ENCODE peak calls at places on chromosomes 16 and 17, in seven cellular contexts. X, J, C, M, H, L and S are unnamed samples.

GRCh38 chr17:15971108-15971507 is 26.2 kb downstream of the ADORA2B start:
- DNase-seq in X (no peak), J (no peak), C (no peak), M (no peak), H (no peak), L (no peak), S (no peak)

GRCh38 chr16:87126403-87127025 is 190.7 kb downstream of the C16orf95 start:
- DNase-seq in X (peak), J (no peak), C (no peak), M (no peak), H (no peak), L (no peak), S (no peak)

GRCh38 chr16:34078697-34079096 is 619.3 kb downstream of the TP53TG3F start:
- DNase-seq in X (no peak), J (peak), C (no peak), M (peak), H (no peak), L (no peak), S (peak)

GRCh38 chr17:33163827-33164555 is 129.1 kb downstream of the ASIC2 start:
- DNase-seq in X (no peak), J (no peak), C (no peak), M (peak), H (no peak), L (no peak), S (no peak)

GRCh38 chr17:72926171-72926570 is 166.3 kb downstream of the SLC39A11 start:
- DNase-seq in X (no peak), J (no peak), C (no peak), M (no peak), H (no peak), L (no peak), S (no peak)

GRCh38 chr17:56536766-56537165 is 56.7 kb upstream of the NOG start:
- DNase-seq in X (no peak), J (no peak), C (no peak), M (no peak), H (no peak), L (no peak), S (no peak)

GRCh38 chr16:67549936-67550335 is 12.4 kb upstream of the CTCF start:
- DNase-seq in X (no peak), J (no peak), C (no peak), M (no peak), H (no peak), L (no peak), S (no peak)

GRCh38 chr17:70691150-70691549 is 521.8 kb downstream of the KCNJ2 start:
- DNase-seq in X (no peak), J (no peak), C (no peak), M (no peak), H (no peak), L (no peak), S (no peak)

GRCh38 chr16:81311762-81312161 is 3.0 kb upstream of the GAN start:
- DNase-seq in X (no peak), J (no peak), C (no peak), M (no peak), H (no peak), L (no peak), S (no peak)

GRCh38 chr16:49855280-49855821 is 561 bp downstream of the ZNF423 start:
- DNase-seq in X (peak), J (peak), C (peak), M (peak), H (peak), L (peak), S (no peak)

GRCh38 chr16:84425696-84426095 is 57.4 kb downstream of the ATP2C2 start:
- DNase-seq in X (no peak), J (no peak), C (no peak), M (no peak), H (no peak), L (no peak), S (no peak)

GRCh38 chr16:82867425-82867824 is 240.7 kb downstream of the CDH13 start:
- DNase-seq in X (no peak), J (no peak), C (no peak), M (peak), H (no peak), L (no peak), S (no peak)

GRCh38 chr16:84937196-84937935 is 74.0 kb downstream of the ZDHHC7 start:
- DNase-seq in X (no peak), J (no peak), C (no peak), M (no peak), H (no peak), L (no peak), S (no peak)

GRCh38 chr17:21021208-21021803 is 21.5 kb downstream of the USP22 start:
- DNase-seq in X (peak), J (no peak), C (no peak), M (no peak), H (no peak), L (no peak), S (no peak)

GRCh38 chr16:24538756-24539294 is 541 bp upstream of the RBBP6 start:
- DNase-seq in X (peak), J (no peak), C (no peak), M (no peak), H (peak), L (no peak), S (peak)

GRCh38 chr16:73040136-73040535 is 7.8 kb downstream of the ZFHX3 start:
- DNase-seq in X (no peak), J (no peak), C (no peak), M (no peak), H (no peak), L (no peak), S (no peak)

GRCh38 chr16:89179656-89180315 is 8.2 kb downstream of the CDH15 start:
- DNase-seq in X (no peak), J (no peak), C (peak), M (no peak), H (no peak), L (no peak), S (no peak)

GRCh38 chr16:2028620-2029220 is 2.0 kb downstream of the NHERF2 start:
- DNase-seq in X (no peak), J (no peak), C (no peak), M (no peak), H (no peak), L (no peak), S (no peak)
- H3K4me3 ChIP-seq in X (no peak), J (no peak), C (peak), M (peak), H (no peak), L (peak), S (peak)

DNA sequence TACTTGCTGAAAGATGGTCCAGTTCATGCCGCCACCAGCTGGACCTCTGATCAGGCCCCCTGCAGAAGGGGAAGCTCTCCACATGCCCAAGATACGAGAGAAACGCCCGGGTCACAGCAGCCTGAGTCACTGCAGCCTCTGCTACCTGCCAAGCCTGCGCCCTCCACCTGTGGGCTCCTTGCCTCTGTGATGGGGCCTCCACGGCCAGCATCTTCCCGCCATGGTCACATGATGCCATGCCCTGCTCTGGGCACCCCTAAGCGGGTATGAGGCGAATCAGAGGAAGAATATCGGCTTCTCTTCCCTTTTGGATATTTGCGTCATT is 13.7 kb upstream of the KREMEN2 start:
- DNase-seq in X (no peak), J (no peak), C (no peak), M (no peak), H (no peak), L (no peak), S (no peak)
- TF ChIP-seq CTCF in X (no peak), J (no peak), C (no peak), M (no peak), H (no peak), L (no peak), S (no peak)

DNA sequence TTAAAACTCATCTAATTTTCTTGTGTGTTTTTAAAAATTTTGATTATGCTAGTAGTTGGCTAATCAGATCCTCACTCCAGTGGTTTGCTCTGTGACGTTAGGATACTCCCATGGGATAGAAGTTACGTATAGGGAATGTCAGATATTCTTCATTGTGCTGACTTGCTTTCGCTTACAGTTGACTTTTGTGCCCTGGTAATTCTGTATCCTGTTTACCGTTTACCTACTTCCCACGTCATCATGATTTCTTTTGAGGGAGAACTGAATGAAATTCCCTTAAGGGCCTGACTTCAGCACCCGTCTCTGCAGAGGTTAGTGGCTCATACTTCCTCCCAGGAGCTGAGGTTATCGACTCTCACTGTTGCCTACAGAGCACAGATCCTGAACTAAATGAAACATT is 2.6 kb downstream of the PRKAR1A start:
- DNase-seq in X (no peak), J (peak), C (no peak), M (peak), H (no peak), L (no peak), S (no peak)
- H3K4me3 ChIP-seq in X (no peak), J (peak), C (peak), M (peak), H (no peak), L (peak), S (peak)

DNA sequence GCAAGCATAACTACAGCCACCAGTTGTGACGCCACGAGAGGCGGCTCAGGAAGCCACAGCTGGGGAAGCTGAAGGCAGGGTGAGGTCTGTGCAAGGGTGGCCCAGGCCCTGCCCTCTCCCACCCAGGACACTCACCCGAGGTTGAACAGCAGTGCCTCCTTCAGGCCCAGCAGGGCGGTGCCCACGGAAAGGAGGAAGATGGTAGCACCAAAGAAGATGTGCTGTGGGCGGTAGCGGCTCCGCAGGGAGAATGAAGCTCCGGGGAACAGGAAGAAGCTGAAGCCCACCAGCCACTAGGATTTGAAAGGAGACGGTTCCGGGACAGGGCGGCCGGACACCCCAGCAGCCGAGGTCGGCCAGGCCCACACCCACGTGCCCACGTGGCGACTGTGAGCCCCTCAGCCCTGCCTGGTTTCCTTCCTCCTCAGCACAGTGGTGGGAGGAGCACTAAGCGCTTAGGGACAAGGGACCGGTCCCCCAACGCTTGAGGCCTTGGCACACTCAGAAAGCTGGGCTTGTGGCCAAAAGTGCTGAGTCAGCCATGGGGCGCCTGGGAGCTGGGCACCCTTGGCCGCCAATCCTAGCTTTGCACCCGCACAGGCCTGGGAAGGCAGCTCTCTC is 11.0 kb downstream of the CYB561 start:
- DNase-seq in X (peak), J (peak), C (no peak), M (peak), H (peak), L (peak), S (no peak)
- TF ChIP-seq CTCF in X (no peak), J (no peak), C (peak), M (no peak), H (peak), L (no peak), S (peak)

DNA sequence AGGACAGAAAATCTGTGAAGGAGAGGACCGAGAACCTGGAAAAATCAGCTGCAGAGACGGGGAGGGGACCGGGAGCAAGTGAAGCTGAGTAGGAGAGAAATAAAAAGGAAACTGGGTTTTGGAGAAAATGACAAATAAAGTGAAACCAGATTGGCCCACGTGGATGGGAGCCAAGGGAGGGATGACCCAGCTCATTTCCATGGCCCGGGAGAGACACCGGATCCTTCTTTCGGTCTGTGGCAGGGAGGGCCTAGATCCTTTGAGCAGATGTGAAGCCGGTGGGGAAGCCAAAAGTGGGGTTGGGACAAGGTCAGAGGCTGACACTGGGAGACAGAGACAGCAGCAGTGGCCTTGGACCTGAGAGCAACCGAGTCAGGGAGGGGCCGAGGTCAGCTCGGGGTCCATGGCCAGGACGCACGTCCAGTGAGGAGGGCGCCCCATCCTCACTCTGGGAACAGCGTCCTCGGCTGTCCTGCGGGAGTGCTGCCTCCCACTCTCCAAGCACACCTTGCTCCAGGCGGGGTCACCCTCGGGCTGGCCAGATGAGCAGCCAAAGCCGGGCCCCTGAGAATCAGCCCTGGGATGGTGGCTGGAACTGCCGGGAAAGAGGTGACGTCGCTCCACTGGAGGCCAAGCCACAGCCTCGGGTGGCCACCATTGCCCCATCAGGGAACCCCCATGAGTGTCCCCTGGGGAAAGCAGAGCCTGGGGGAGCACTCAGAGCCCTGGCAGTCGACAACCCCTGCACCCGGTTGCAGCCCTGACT is 50.8 kb upstream of the CDR2 start:
- DNase-seq in X (no peak), J (no peak), C (peak), M (no peak), H (no peak), L (peak), S (no peak)
- H3K4me3 ChIP-seq in X (no peak), J (peak), C (peak), M (peak), H (no peak), L (peak), S (peak)